ENCODE peak calls at places on chromosome 17, in five cellular contexts. J is ovary, G is PC-3, T is progenitor cell of endocrine pancreas, Y is Calu3. S is an unnamed sample.

GRCh38 chr17:80942360-80943345 is 49.0 kb upstream of the CHMP6 start:
- DNase-seq in T (no peak), J (peak), Y (no peak), G (no peak), S (no peak)

GRCh38 chr17:78969865-78970264 is 9.9 kb downstream of the LGALS3BP start:
- DNase-seq in G (no peak), Y (no peak), T (no peak), J (no peak), S (no peak)

GRCh38 chr17:41393294-41393693 is 4.1 kb downstream of the KRT31 start:
- DNase-seq in G (no peak), T (no peak), J (no peak), Y (no peak), S (no peak)

GRCh38 chr17:56914641-56915263 is 903 bp upstream of the TRIM25 start:
- DNase-seq in G (peak), Y (no peak), J (no peak), T (no peak), S (no peak)

GRCh38 chr17:76243826-76244679 is 3.8 kb upstream of the RNF157 start:
- DNase-seq in T (no peak), J (no peak), Y (no peak), G (no peak), S (no peak)

GRCh38 chr17:4759776-4760236 is 11.9 kb upstream of the TM4SF5 start:
- DNase-seq in T (no peak), G (no peak), J (no peak), Y (no peak), S (no peak)

GRCh38 chr17:68248886-68249872 is 1.3 kb downstream of the AMZ2 start:
- DNase-seq in J (no peak), Y (no peak), T (no peak), G (no peak), S (no peak)

GRCh38 chr17:17537311-17538099 is 41.3 kb upstream of the RASD1 start:
- DNase-seq in J (no peak), T (no peak), G (no peak), Y (no peak), S (no peak)

GRCh38 chr17:48143629-48144028 is 36.1 kb downstream of the SNX11 start:
- DNase-seq in T (no peak), Y (no peak), J (no peak), G (no peak), S (no peak)
- TF ChIP-seq CTCF in T (no peak), Y (no peak), J (no peak), G (no peak), S (no peak)

GRCh38 chr17:70464995-70465394 is 295.7 kb downstream of the KCNJ2 start:
- DNase-seq in J (no peak), T (no peak), Y (no peak), G (no peak), S (no peak)
- TF ChIP-seq CTCF in J (no peak), T (no peak), Y (no peak), G (no peak), S (no peak)

DNA sequence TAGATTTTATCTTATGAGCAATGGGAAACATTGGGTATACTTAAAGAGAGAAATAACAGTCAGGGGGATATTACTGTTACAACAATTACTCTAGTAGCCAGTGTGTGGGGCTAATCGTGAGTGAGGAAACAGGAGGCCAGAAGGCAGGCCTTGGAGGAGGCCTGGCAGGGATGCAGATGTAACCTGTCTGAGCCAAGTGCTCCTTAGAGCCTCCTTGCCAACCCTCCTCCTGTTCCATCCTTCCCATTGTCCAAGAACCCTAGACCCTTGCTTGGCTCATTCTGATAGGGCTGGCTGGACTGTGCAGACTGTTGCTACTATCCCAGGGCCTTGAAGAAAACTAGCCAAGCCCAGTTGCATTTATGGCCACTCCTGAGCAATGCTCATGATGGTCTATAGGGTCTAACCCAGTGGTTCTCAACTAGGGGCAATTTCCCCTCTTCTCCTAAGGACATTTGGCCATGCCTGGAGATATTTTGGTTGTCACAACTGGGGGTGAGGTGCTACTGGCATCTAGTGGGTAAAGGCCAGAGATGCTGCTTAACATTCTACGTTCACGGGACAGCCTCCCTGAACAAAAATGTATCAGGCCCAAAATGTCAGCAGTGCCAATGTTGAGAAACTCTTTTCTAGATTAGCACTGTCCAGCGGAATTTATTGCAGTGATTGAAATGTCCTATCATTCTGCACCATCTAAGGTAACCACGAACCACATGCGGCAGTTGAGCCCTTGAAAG is 24.4 kb upstream of the WSCD1 start:
- DNase-seq in J (no peak), T (no peak), G (no peak), Y (no peak), S (no peak)
- TF ChIP-seq CTCF in J (no peak), T (no peak), G (no peak), Y (no peak), S (no peak)

DNA sequence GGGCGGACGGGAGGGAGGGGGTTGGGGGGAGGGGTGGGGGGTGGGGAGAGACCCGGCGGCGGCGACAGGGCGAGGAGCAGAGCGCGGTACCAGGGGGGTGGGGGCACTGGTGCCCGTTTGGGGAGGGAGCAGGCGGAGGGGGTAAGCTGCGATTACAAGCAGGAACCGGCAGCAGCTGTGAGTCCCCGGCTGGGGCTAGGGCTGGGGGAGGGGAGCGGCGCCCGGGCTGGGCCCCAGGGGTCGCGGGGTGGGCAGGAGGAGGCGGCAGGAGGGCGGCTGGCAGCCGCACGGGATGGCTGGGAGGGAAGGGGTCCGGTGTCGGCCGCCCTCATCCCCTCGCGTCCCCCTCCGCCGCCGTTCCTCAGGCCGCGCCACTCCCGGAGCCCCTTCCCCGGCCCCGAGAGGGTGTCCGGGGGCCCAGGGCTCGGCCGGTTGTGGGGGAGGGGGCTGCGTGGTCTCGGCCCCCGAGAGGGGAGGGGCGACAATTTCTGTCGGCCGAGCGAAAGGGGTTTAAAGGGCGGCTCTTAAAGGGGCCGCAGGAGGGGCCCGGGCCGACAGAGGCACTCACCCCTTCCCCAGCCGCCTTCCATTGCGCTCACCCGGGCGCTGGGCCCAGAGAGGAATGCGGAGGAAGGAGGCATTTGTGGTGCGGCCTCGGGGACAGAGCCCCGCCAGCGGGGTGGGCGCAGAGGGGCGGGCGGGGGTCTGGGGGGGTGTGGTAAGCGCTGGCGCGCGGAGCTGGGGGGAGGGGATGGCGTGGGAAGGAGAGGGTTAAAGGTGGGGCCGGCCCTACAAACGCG is at the start of gene TBKBP1:
- DNase-seq in T (peak), G (peak), J (peak), Y (peak), S (peak)
- TF ChIP-seq CTCF in T (no peak), G (no peak), J (no peak), Y (no peak), S (no peak)

DNA sequence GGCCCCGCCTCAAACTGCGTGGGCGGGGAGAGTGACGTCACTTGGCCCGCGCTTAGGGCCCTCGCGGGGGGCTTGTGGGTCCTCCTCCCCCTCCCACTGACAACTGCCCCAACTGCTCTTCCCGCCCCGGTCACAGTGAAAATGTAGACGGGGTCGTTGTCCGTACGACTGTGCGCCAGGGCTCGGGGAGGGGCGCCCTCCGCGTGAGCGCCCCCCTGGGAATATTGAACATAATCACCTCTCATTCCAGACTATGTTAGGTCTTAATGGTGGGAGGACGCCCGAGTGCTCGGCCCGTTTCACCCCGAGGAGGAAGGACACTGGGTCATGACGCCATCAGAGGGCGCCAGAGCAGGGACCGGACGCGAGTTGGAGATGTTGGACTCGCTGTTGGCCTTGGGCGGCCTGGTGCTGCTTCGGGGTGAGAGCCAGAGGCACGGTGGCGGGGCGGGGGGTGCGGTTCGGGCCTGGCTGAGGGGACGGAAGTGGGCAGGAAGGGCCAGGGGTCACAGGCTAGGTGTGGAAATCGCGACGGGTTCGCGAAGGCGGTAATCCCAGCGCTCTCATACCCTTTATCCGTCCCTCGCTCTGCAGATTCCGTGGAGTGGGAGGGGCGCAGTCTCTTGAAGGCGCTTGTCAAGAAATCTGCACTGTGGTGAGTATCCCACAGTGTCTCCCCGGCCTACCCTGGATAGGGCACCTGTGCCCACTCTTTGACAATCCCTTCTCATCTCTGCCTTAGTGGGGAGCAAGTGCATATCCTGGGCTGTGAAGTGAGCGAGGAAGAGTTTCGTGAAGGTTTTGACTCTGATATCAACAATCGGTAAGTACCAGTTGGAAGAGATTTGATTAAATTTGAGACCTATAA is at the start of gene ELP5:
- DNase-seq in G (peak), J (peak), T (peak), Y (peak), S (peak)
- TF ChIP-seq CTCF in G (peak), J (peak), T (peak), Y (no peak), S (no peak)

GRCh38 chr17:3554440-3554839 is 3.2 kb downstream of the TRPV3 start:
- DNase-seq in T (no peak), G (no peak), J (no peak), Y (no peak), S (no peak)

GRCh38 chr17:3552916-3553315 is 4.7 kb downstream of the TRPV3 start:
- DNase-seq in Y (no peak), J (no peak), T (no peak), G (no peak), S (no peak)

GRCh38 chr17:3553419-3554401 is 3.9 kb downstream of the TRPV3 start:
- DNase-seq in Y (no peak), G (no peak), J (no peak), T (no peak), S (no peak)

GRCh38 chr17:3549610-3550162 is 7.9 kb downstream of the TRPV3 start:
- DNase-seq in T (no peak), J (no peak), Y (no peak), G (no peak), S (no peak)

DNA sequence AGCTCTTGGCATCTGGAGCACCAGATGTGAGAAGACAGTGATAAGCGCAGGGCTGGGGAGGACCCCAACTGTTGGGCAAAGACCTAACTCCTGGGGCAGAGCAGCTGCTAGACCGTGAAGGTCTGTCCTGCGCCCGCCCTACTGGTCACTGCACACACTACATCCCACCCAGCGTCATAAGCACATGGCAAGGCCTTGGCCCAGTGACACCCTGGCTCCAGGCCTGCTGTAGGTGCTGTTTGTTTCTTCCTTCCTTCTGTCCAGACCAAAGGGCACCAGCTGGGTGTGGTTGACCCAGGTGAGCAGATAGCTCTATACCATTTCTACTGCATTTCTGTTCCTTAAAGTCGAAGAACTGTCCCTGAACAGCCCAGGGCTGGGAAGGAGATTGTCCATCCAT is 6.4 kb downstream of the TRPV3 start:
- DNase-seq in Y (no peak), T (no peak), G (no peak), J (no peak), S (no peak)
- TF ChIP-seq CTCF in Y (no peak), T (no peak), G (no peak), J (no peak), S (no peak)

GRCh38 chr17:63679214-63679613 is 20.7 kb downstream of the LIMD2 start:
- DNase-seq in T (no peak), J (no peak), G (no peak), Y (no peak), S (no peak)
- TF ChIP-seq CTCF in T (peak), J (no peak), G (peak), Y (no peak), S (no peak)

GRCh38 chr17:45784583-45785372 is 658 bp downstream of the CRHR1 start:
- DNase-seq in Y (peak), G (peak), T (peak), J (no peak), S (peak)
- TF ChIP-seq CTCF in Y (no peak), G (no peak), T (no peak), J (no peak), S (no peak)

GRCh38 chr17:35240861-35241260 is 2.0 kb upstream of the SLFN5 start:
- DNase-seq in G (no peak), Y (no peak), T (no peak), J (no peak), S (no peak)

GRCh38 chr17:35243459-35244204 is 760 bp downstream of the SLFN5 start:
- DNase-seq in T (peak), G (peak), J (peak), Y (peak), S (peak)

GRCh38 chr17:35242805-35243458 is at the start of gene SLFN5:
- DNase-seq in J (peak), Y (peak), T (peak), G (peak), S (peak)

GRCh38 chr17:35241520-35241919 is 1.4 kb upstream of the SLFN5 start:
- DNase-seq in G (no peak), T (no peak), Y (no peak), J (no peak), S (no peak)

GRCh38 chr17:35242158-35242804 is 591 bp upstream of the SLFN5 start:
- DNase-seq in Y (peak), G (peak), J (peak), T (peak), S (peak)
- TF ChIP-seq CTCF in Y (peak), G (peak), J (no peak), T (peak), S (no peak)